ENCODE peak calls at places on chromosomes 5 and 9, in five cellular contexts. E is upper lobe of right lung, K is tibial nerve, V is thyroid gland, X is Peyer's patch. S is an unnamed sample. For H3K27me3 and H3K9me3, the result is how much of the 10 kb centered on the place peaks cover.

GRCh38 chr9:133375116-133375723 is 640 bp downstream of the SURF4 start:
- DNase-seq in V (peak), K (no peak), X (no peak), E (no peak), S (peak)

GRCh38 chr9:7533376-7534090 is 266.0 kb downstream of the DMAC1 start:
- DNase-seq in E (no peak), K (no peak), X (no peak), V (no peak), S (no peak)

GRCh38 chr5:91207248-91207647 is 175.9 kb downstream of the ARRDC3 start:
- DNase-seq in V (no peak), X (no peak), E (no peak), K (no peak), S (no peak)

GRCh38 chr5:169296456-169297220 is 4.3 kb downstream of the SLIT3 start:
- DNase-seq in V (no peak), K (peak), E (no peak), X (no peak), S (no peak)

GRCh38 chr9:28032178-28032532 is 458.9 kb upstream of the C9orf72 start:
- DNase-seq in V (no peak), K (no peak), X (no peak), E (no peak), S (no peak)

GRCh38 chr5:142769793-142770649 is at the start of gene ARHGAP26:
- DNase-seq in E (peak), K (peak), V (peak), X (peak), S (peak)

GRCh38 chr5:145775411-145775810 is 59.7 kb downstream of the PRELID2 start:
- DNase-seq in X (no peak), K (no peak), V (no peak), E (no peak), S (no peak)

GRCh38 chr5:163889369-163889768 is 383.9 kb downstream of the MAT2B start:
- DNase-seq in E (no peak), X (no peak), V (no peak), K (no peak), S (no peak)

GRCh38 chr5:89173528-89173927 is 290.5 kb upstream of the MEF2C start:
- DNase-seq in E (no peak), V (no peak), X (no peak), K (no peak), S (no peak)

GRCh38 chr9:116574027-116574679 is 113.0 kb upstream of the TRIM32 start:
- DNase-seq in V (no peak), X (no peak), K (no peak), E (no peak), S (no peak)

GRCh38 chr9:16112116-16112515 is 559.3 kb downstream of the CCDC171 start:
- DNase-seq in K (no peak), E (no peak), V (no peak), X (no peak), S (no peak)

GRCh38 chr9:128558431-128559310 is 6.3 kb downstream of the SPTAN1 start:
- DNase-seq in V (peak), E (peak), K (peak), X (peak), S (peak)

GRCh38 chr9:114606068-114606467 is 5.0 kb upstream of the TMEM268 start:
- DNase-seq in X (no peak), E (no peak), V (no peak), K (no peak), S (no peak)

GRCh38 chr5:178367351-178368120 is 134.9 kb upstream of the PHYKPL start:
- DNase-seq in X (no peak), V (no peak), E (peak), K (no peak), S (no peak)

GRCh38 chr9:121634800-121635261 is 16.6 kb upstream of the DAB2IP start:
- DNase-seq in K (no peak), X (no peak), V (peak), E (no peak), S (no peak)

GRCh38 chr5:54608423-54609085 is 91.0 kb downstream of the SNX18 start:
- DNase-seq in K (no peak), V (no peak), X (no peak), E (no peak), S (no peak)
- H3K4me3 ChIP-seq in K (no peak), V (no peak), X (no peak), E (no peak), S (no peak)

DNA sequence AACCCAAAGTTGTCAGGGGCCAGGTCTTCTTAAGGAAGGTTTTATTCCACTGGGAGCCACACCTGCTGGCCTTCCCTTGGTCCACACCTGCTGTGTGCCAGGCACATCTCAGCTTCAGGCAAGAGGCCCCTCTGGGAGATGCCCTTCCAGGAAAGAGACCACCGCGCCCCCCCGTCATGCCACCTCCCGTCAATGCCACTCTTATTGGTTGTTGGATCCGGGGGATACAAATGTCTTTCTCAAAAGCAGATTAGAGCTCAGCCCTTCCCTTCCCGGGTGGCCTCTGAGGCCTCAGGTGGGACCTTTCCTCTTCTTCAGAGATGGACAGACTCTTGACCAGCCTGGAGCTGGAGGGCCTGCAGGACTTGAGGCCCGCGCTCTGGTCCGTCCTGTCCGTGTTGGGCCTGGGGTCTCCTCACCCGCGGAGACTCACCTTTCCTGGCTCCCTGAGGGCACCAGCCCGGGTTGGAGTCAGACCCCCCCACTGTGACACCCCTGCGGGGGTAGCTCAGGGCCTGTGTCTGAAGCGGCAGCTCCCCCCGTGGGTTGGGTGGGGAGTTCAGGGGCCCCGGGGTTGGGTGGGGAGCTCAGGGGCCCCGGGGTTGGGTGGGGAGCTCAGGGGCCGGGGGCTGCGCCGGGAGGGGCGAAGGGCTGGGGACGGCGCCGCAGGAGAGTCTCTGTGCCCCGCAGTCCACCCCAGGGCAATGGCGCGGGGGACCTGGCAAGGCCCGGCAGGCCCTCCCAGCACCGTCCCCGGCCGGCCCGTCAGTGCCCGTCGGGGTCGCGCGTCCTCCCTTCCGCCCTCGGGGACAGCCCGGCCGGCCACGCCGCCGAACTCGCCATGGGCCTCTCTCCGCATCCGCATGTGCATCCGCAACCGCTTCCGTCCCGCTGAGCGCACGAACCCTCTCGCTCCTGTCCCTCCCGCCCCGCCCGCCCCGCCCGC is 3.7 kb upstream of the SLC9A3 start:
- DNase-seq in V (no peak), X (no peak), K (no peak), E (no peak), S (no peak)
- H3K27me3 ChIP-seq in V (under half), X (under half), K (half or more), E (half or more), S (under half)

GRCh38 chr5:123937230-123937629 is 425.3 kb downstream of the CSNK1G3 start:
- DNase-seq in E (no peak), V (no peak), X (no peak), K (no peak), S (no peak)
- H3K9me3 ChIP-seq in E (under half), V (under half), X (under half), K (under half), S (under half)

GRCh38 chr5:135400866-135401265 is 1.8 kb upstream of the MACROH2A1 start:
- DNase-seq in E (no peak), V (no peak), X (no peak), K (no peak), S (no peak)

GRCh38 chr5:135396459-135397055 is 2.5 kb downstream of the MACROH2A1 start:
- DNase-seq in K (no peak), E (no peak), V (no peak), X (no peak), S (no peak)

GRCh38 chr5:135398855-135399837 is at the start of gene MACROH2A1:
- DNase-seq in K (peak), X (peak), V (peak), E (peak), S (peak)

GRCh38 chr5:135398160-135398854 is 724 bp downstream of the MACROH2A1 start:
- DNase-seq in V (peak), E (peak), X (peak), K (no peak), S (peak)

GRCh38 chr5:135399838-135400542 is 959 bp upstream of the MACROH2A1 start:
- DNase-seq in X (no peak), V (no peak), E (no peak), K (no peak), S (no peak)
- H3K4me3 ChIP-seq in X (peak), V (no peak), E (peak), K (peak), S (peak)

GRCh38 chr5:64690104-64690416 is 243 bp upstream of the SHISAL2B start:
- DNase-seq in E (no peak), K (no peak), X (no peak), V (no peak), S (no peak)

GRCh38 chr5:64691333-64691732 is 1.0 kb downstream of the SHISAL2B start:
- DNase-seq in E (no peak), V (no peak), X (no peak), K (no peak), S (no peak)

GRCh38 chr5:64690417-64691151 is at the start of gene SHISAL2B:
- DNase-seq in V (no peak), X (no peak), K (no peak), E (no peak), S (no peak)

GRCh38 chr5:64688965-64689364 is 1.3 kb upstream of the SHISAL2B start:
- DNase-seq in X (no peak), K (no peak), V (no peak), E (no peak), S (no peak)

DNA sequence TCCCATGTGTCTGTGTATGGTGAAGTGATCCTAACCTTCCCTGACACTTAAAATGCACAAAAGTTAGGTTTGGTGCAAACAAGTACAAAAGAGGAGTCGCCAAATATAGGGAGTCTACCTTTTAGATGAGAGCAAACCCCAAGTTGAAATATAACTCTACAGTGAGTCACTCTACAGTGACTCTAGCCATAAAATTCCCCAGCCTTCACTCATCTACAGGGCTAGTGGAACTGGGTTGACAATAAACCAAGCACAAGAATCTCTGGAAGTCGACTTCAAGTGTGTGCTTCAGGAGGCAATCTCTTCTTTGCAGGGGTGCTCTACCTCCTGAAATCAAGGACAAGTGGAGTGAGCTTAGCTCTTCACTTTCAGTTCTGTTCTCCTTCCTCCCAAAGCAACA is 3.3 kb downstream of the SHISAL2B start:
- DNase-seq in X (no peak), V (no peak), K (no peak), E (no peak), S (no peak)
- H3K27me3 ChIP-seq in X (under half), V (under half), K (under half), E (under half), S (under half)

DNA sequence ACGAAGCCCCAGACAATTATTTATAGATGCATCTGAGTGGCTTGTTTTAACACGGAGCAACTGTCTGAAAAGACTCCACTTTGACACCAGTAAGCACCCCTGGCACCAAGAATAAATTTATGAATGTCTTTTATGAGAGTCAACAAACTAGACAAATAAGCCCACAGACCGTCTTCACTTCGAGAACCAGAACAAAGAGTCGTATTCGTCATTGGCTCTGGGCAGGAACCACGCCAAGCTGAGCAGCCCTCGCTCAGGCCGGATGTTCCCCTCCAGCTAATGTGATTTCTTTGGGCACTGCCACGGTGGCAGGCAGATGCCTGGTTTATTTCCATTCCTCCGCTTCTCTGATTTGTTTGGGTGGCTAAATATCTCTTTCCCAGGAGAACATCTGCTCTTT is 91.9 kb upstream of the STC2 start:
- DNase-seq in X (no peak), V (no peak), E (no peak), K (no peak), S (no peak)
- H3K9me3 ChIP-seq in X (under half), V (under half), E (under half), K (under half), S (under half)

DNA sequence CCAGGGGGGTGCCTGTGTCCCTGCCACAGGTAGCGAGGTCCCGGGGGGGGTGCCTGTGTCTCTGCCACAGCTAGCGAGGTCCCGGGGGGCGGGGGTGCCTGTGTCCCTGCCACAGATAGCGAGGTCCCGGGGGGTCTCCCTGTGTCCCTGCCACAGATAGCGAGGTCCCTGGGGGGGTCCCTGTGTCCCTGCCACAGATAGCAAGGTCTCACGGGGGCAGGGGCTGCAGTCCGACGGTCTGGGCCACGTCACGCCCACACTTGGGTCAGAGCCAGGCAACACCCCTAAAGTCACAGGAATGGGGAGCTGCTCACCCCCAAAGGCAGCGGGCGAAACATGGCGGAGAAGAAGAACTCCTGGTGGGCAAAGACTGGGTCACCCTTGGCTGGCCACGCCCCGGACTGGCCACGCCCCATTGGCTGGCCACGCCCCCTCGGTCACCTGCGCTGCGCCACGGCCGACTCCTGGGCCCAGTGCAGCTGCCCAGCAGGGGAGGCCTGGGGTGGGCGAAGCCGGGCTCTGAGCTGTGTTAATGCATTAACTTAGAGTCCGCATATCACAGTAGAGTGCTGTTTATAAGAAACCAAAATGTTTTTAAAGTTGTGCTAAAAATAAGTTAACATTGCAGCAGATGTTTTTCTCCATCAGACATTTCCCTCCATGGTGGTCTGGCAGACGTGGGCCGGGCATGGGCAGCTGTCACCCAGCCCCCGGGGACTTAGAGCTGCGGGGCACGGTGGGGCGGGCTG is 7.0 kb downstream of the NOXA1 start:
- DNase-seq in V (no peak), K (no peak), E (peak), X (peak), S (no peak)
- H3K4me3 ChIP-seq in V (no peak), K (no peak), E (no peak), X (peak), S (no peak)

GRCh38 chr5:174727794-174728662 is 3.6 kb downstream of the MSX2 start:
- DNase-seq in K (no peak), X (no peak), E (no peak), V (no peak), S (no peak)

GRCh38 chr5:174724484-174725260 is at the start of gene MSX2:
- DNase-seq in X (no peak), V (peak), K (peak), E (peak), S (peak)

GRCh38 chr5:174725261-174725990 is 1.0 kb downstream of the MSX2 start:
- DNase-seq in K (no peak), X (no peak), E (no peak), V (no peak), S (no peak)

GRCh38 chr5:174726916-174727793 is 2.8 kb downstream of the MSX2 start:
- DNase-seq in V (no peak), X (no peak), E (no peak), K (no peak), S (no peak)

GRCh38 chr5:174725991-174726601 is 1.7 kb downstream of the MSX2 start:
- DNase-seq in K (no peak), E (no peak), V (no peak), X (no peak), S (no peak)
- H3K27me3 ChIP-seq in K (half or more), E (half or more), V (under half), X (under half), S (under half)

DNA sequence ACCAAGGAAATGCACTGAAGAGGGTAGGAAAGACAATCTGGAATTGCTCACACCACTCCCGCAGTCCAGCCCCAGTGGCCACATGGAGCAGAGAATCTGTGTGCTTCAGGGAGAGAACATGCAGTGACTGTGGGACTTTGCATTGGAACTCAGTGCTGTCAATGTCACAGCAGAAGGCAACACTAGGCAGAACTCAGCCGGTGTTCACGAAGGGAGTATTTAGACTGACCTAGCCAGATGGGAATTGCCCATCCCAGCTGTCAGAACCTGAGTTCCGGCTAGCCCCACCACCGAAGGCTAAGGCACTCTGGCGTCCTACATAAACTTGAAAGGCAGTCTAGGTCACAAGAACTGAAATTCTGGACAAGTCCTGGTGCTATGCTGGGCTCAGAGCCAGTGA is 139.0 kb downstream of the AGTPBP1 start:
- DNase-seq in E (no peak), X (no peak), K (no peak), V (no peak), S (no peak)
- H3K9me3 ChIP-seq in E (under half), X (under half), K (under half), V (under half), S (under half)

GRCh38 chr9:86703346-86703745 is 244.0 kb downstream of the GAS1 start:
- DNase-seq in E (no peak), V (no peak), X (no peak), K (no peak), S (no peak)
- H3K4me3 ChIP-seq in E (no peak), V (no peak), X (no peak), K (no peak), S (no peak)

S was measured in naive thymus-derived CD4-positive, alpha-beta T cell.